ENCODE peak calls at places on chromosome 9, in nine cellular contexts. E is foreskin fibroblast; B is left colon; Z is foreskin keratinocyte; X is NCI-H1436 treated with DMSO at 0.1 percent for 48 hours; W is hippocampal formation; L is AG10803; U is stimulated activated CD4-positive, alpha-beta T cell treated with anti-CD3 and anti-CD28 coated beads, Interleukin-2, amount 100 ng/mL, for 24 hours; V is fibroblast of the aortic adventitia. H is an unnamed sample.

GRCh38 chr9:9122230-9122875 is 1322.8 kb upstream of the DMAC1 start:
- DNase-seq in E (no peak), B (no peak), Z (no peak), X (no peak), W (no peak), L (no peak), U (no peak), V (no peak), H (no peak)

GRCh38 chr9:69376651-69377050 is 51.6 kb downstream of the ENTREP1 start:
- DNase-seq in E (peak), B (no peak), Z (peak), X (no peak), W (no peak), L (peak), U (no peak), V (peak), H (peak)

GRCh38 chr9:86354882-86355399 is 731 bp upstream of the TUT7 start:
- DNase-seq in E (no peak), B (no peak), Z (peak), X (no peak), W (no peak), L (peak), U (no peak), V (peak), H (no peak)

GRCh38 chr9:111828193-111828592 is 33.5 kb upstream of the SHOC1 start:
- DNase-seq in E (no peak), B (no peak), Z (peak), X (no peak), W (no peak), L (peak), U (no peak), V (peak), H (no peak)

GRCh38 chr9:73714294-73714693 is 562.6 kb downstream of the ANXA1 start:
- DNase-seq in E (peak), B (no peak), Z (peak), X (no peak), W (no peak), L (no peak), U (no peak), V (no peak), H (peak)

GRCh38 chr9:130185494-130186005 is 13.3 kb downstream of the NCS1 start:
- DNase-seq in E (no peak), B (no peak), Z (no peak), X (no peak), W (no peak), L (no peak), U (no peak), V (no peak), H (peak)

GRCh38 chr9:136016882-136017812 is 56.0 kb upstream of the UBAC1 start:
- DNase-seq in E (no peak), B (peak), Z (no peak), X (no peak), W (no peak), L (no peak), U (no peak), V (no peak), H (no peak)

GRCh38 chr9:134630393-134630790 is 11.2 kb upstream of the COL5A1 start:
- DNase-seq in E (no peak), B (no peak), Z (no peak), X (no peak), W (no peak), L (no peak), U (no peak), V (no peak), H (no peak)

GRCh38 chr9:24132244-24132643 is 306.2 kb upstream of the ELAVL2 start:
- DNase-seq in E (no peak), B (no peak), Z (no peak), X (no peak), W (no peak), L (no peak), U (no peak), V (no peak), H (no peak)

GRCh38 chr9:133632806-133633680 is 3.1 kb upstream of the DBH start:
- DNase-seq in E (no peak), B (no peak), Z (no peak), X (no peak), W (no peak), L (no peak), U (no peak), V (no peak), H (no peak)

GRCh38 chr9:4967521-4967920 is 17.6 kb upstream of the JAK2 start:
- DNase-seq in E (no peak), B (no peak), Z (no peak), X (no peak), W (no peak), L (peak), U (no peak), V (peak), H (peak)

GRCh38 chr9:79384506-79384905 is 187.3 kb upstream of the TLE4 start:
- DNase-seq in E (no peak), B (no peak), Z (peak), X (no peak), W (no peak), L (peak), U (no peak), V (no peak), H (no peak)

GRCh38 chr9:130834371-130835311 is at the start of gene ABL1:
- DNase-seq in E (peak), B (peak), Z (peak), X (no peak), W (peak), L (peak), U (peak), V (peak), H (peak)

GRCh38 chr9:122807271-122807900 is 7.5 kb downstream of the OR1K1 start:
- DNase-seq in E (peak), B (no peak), Z (no peak), X (no peak), W (no peak), L (peak), U (peak), V (peak), H (no peak)

GRCh38 chr9:37706290-37706689 is 47.3 kb upstream of the TRMT10B start:
- DNase-seq in E (no peak), B (no peak), Z (peak), X (no peak), W (no peak), L (peak), U (no peak), V (no peak), H (peak)

GRCh38 chr9:15529566-15530324 is 19.0 kb upstream of the PSIP1 start:
- DNase-seq in E (no peak), B (no peak), Z (no peak), X (no peak), W (no peak), L (no peak), U (no peak), V (no peak), H (no peak)

GRCh38 chr9:42386477-42386876 is 203.0 kb downstream of the SPATA31A6 start:
- DNase-seq in E (no peak), B (no peak), Z (no peak), X (no peak), W (no peak), L (no peak), U (no peak), V (no peak), H (no peak)

GRCh38 chr9:134136117-134136996 is 475 bp downstream of the WDR5 start:
- DNase-seq in E (no peak), B (peak), Z (no peak), X (no peak), W (no peak), L (no peak), U (peak), V (peak), H (peak)

GRCh38 chr9:111016046-111017026 is 21.9 kb downstream of the LPAR1 start:
- DNase-seq in E (peak), B (no peak), Z (peak), X (no peak), W (no peak), L (peak), U (no peak), V (peak), H (peak)

H was measured in adipocyte.